ENCODE peak calls at places on chromosomes 7 and 10, in nine cellular contexts. S is ELR; C is NCI-H1092 treated with DMSO at 0.1 percent for 48 hours; K is NCI-H1436 treated with DMSO at 0.1 percent for 48 hours; I is ascending aorta; H is HFFc6; M is LoVo; R is activated CD4-positive, alpha-beta T cell treated with anti-CD3 and anti-CD28 coated beads for 4 hours; Q is activated naive CD8-positive, alpha-beta T cell treated with anti-CD3 and anti-CD28 coated beads for 36 hours. Y is an unnamed sample.

GRCh38 chr10:96673318-96674099 is 46.8 kb downstream of the PIK3AP1 start:
- DNase-seq in S (peak; percentile 41), C (no peak), K (no peak), I (no peak), H (no peak), M (no peak), R (no peak), Q (no peak), Y (peak; percentile 57)

GRCh38 chr10:77949167-77949566 is 22.6 kb upstream of the DLG5 start:
- DNase-seq in S (peak; percentile 85), C (no peak), K (no peak), I (no peak), H (peak; percentile 51), M (peak; percentile 60), R (no peak), Q (no peak), Y (peak; percentile 92)

GRCh38 chr7:23715099-23715498 is 5.1 kb downstream of the STK31 start:
- DNase-seq in S (no peak), C (no peak), K (no peak), I (no peak), H (no peak), M (no peak), R (no peak), Q (no peak), Y (no peak)

GRCh38 chr7:21902240-21902639 is 43.5 kb downstream of the CDCA7L start:
- DNase-seq in S (peak; percentile 81), C (no peak), K (no peak), I (no peak), H (peak; percentile 62), M (peak; percentile 26), R (no peak), Q (no peak), Y (peak; percentile 26)

GRCh38 chr7:94276046-94276445 is 118.6 kb upstream of the COL1A2 start:
- DNase-seq in S (no peak), C (no peak), K (no peak), I (no peak), H (no peak), M (no peak), R (no peak), Q (no peak), Y (no peak)

GRCh38 chr7:135147899-135148721 is at the start of gene TMEM140:
- DNase-seq in S (peak; percentile 71), C (no peak), K (no peak), I (no peak), H (peak; percentile 48), M (peak; percentile 81), R (peak; percentile 55), Q (peak; percentile 52), Y (peak; percentile 40)

GRCh38 chr10:71575446-71575845 is 144.1 kb downstream of the C10orf105 start:
- DNase-seq in S (no peak), C (no peak), K (no peak), I (no peak), H (no peak), M (no peak), R (no peak), Q (no peak), Y (no peak)

GRCh38 chr7:66804001-66804400 is 63.5 kb downstream of the RABGEF1 start:
- DNase-seq in S (no peak), C (no peak), K (no peak), I (no peak), H (no peak), M (no peak), R (no peak), Q (no peak), Y (no peak)

GRCh38 chr10:85420501-85421191 is 945.9 kb downstream of the GRID1 start:
- DNase-seq in S (no peak), C (no peak), K (no peak), I (no peak), H (no peak), M (no peak), R (no peak), Q (no peak), Y (no peak)

GRCh38 chr10:100509241-100509640 is 10.4 kb downstream of the SEC31B start:
- DNase-seq in S (no peak), C (no peak), K (no peak), I (no peak), H (no peak), M (no peak), R (peak; percentile 63), Q (peak; percentile 62), Y (no peak)

GRCh38 chr10:8088504-8088903 is 34.0 kb downstream of the GATA3 start:
- DNase-seq in S (no peak), C (no peak), K (no peak), I (no peak), H (no peak), M (no peak), R (peak; percentile 14), Q (peak; percentile 23), Y (no peak)

GRCh38 chr10:104819731-104820130 is 178.6 kb downstream of the SORCS3 start:
- DNase-seq in S (no peak), C (no peak), K (no peak), I (no peak), H (no peak), M (no peak), R (no peak), Q (no peak), Y (no peak)

GRCh38 chr10:110993024-110993693 is 73.8 kb downstream of the SHOC2 start:
- DNase-seq in S (peak; percentile 92), C (no peak), K (no peak), I (no peak), H (peak; percentile 80), M (no peak), R (no peak), Q (peak; percentile 24), Y (peak; percentile 62)

GRCh38 chr10:22133640-22134624 is 83.9 kb downstream of the EBLN1 start:
- DNase-seq in S (no peak), C (no peak), K (no peak), I (no peak), H (no peak), M (no peak), R (no peak), Q (no peak), Y (no peak)

GRCh38 chr10:21363753-21364104 is 161.8 kb downstream of the SKIDA1 start:
- DNase-seq in S (peak; percentile 31), C (no peak), K (no peak), I (no peak), H (no peak), M (no peak), R (no peak), Q (no peak), Y (no peak)

GRCh38 chr7:95808396-95808795 is 36.0 kb downstream of the DYNC1I1 start:
- DNase-seq in S (no peak), C (no peak), K (no peak), I (no peak), H (no peak), M (no peak), R (no peak), Q (no peak), Y (no peak)

GRCh38 chr7:138228119-138228518 is 151.9 kb downstream of the AKR1D1 start:
- DNase-seq in S (no peak), C (no peak), K (no peak), I (no peak), H (no peak), M (no peak), R (no peak), Q (no peak), Y (no peak)

GRCh38 chr7:5582532-5582935 is 158.9 kb upstream of the TNRC18 start:
- DNase-seq in S (no peak), C (no peak), K (no peak), I (no peak), H (no peak), M (no peak), R (no peak), Q (no peak), Y (no peak)

GRCh38 chr10:76582536-76582935 is 1055.1 kb downstream of the KCNMA1 start:
- DNase-seq in S (peak; percentile 50), C (no peak), K (no peak), I (no peak), H (peak; percentile 11), M (no peak), R (no peak), Q (no peak), Y (peak; percentile 13)

GRCh38 chr7:105677803-105678583 is 96.7 kb upstream of the EFCAB10 start:
- DNase-seq in S (no peak), C (no peak), K (no peak), I (peak; percentile 33), H (no peak), M (no peak), R (peak; percentile 46), Q (peak; percentile 53), Y (peak; percentile 21)

GRCh38 chr10:77898323-77899079 is 28.1 kb downstream of the DLG5 start:
- DNase-seq in S (no peak), C (no peak), K (no peak), I (no peak), H (no peak), M (no peak), R (no peak), Q (no peak), Y (peak; percentile 44)

GRCh38 chr7:46386428-46387399 is 465.6 kb upstream of the IGFBP3 start:
- DNase-seq in S (peak; percentile 19), C (no peak), K (no peak), I (no peak), H (no peak), M (no peak), R (no peak), Q (no peak), Y (peak; percentile 29)

GRCh38 chr10:35007858-35008301 is 82.3 kb downstream of the CUL2 start:
- DNase-seq in S (peak; percentile 39), C (no peak), K (no peak), I (no peak), H (no peak), M (no peak), R (no peak), Q (no peak), Y (peak; percentile 43)

GRCh38 chr10:103602028-103602851 is 108.7 kb downstream of the NEURL1 start:
- DNase-seq in S (no peak), C (no peak), K (no peak), I (no peak), H (no peak), M (no peak), R (no peak), Q (no peak), Y (no peak)

GRCh38 chr7:106421181-106421762 is 136.5 kb upstream of the NAMPT start:
- DNase-seq in S (peak; percentile 76), C (peak; percentile 66), K (no peak), I (peak; percentile 33), H (peak; percentile 88), M (no peak), R (no peak), Q (no peak), Y (peak; percentile 69)

GRCh38 chr10:75974080-75974479 is 542.7 kb downstream of the LRMDA start:
- DNase-seq in S (no peak), C (no peak), K (no peak), I (no peak), H (no peak), M (no peak), R (no peak), Q (no peak), Y (peak; percentile 17)

GRCh38 chr7:138842111-138842510 is 44.1 kb upstream of the ATP6V0A4 start:
- DNase-seq in S (peak; percentile 89), C (no peak), K (no peak), I (no peak), H (peak; percentile 41), M (no peak), R (no peak), Q (no peak), Y (peak; percentile 82)

GRCh38 chr10:34960983-34961382 is 129.2 kb downstream of the CUL2 start:
- DNase-seq in S (peak; percentile 43), C (no peak), K (no peak), I (no peak), H (peak; percentile 28), M (no peak), R (no peak), Q (no peak), Y (no peak)